ENCODE peak calls at places on chromosomes 2 and 18, in six cellular contexts. S is NCI-H510A, T is adipocyte, A is astrocyte of the spinal cord, Q is iPS-NIHi11, P is A673. Z is an unnamed sample.

GRCh38 chr2:159349674-159350299 is 63.3 kb upstream of the WDSUB1 start:
- DNase-seq in S (no peak), T (no peak), A (no peak), Q (no peak), P (no peak), Z (no peak)

GRCh38 chr2:226631671-226632070 is 167.9 kb downstream of the IRS1 start:
- DNase-seq in S (no peak), T (no peak), A (no peak), Q (no peak), P (no peak), Z (no peak)

GRCh38 chr2:191304939-191305875 is 60.0 kb downstream of the MYO1B start:
- DNase-seq in S (no peak), T (peak; percentile 92), A (peak; percentile 78), Q (no peak), P (no peak), Z (no peak)

GRCh38 chr18:44602380-44602779 is 78.3 kb upstream of the SETBP1 start:
- DNase-seq in S (no peak), T (peak; percentile 68), A (peak; percentile 83), Q (no peak), P (no peak), Z (no peak)

GRCh38 chr18:44409524-44409923 is 271.2 kb upstream of the SETBP1 start:
- DNase-seq in S (no peak), T (no peak), A (no peak), Q (no peak), P (no peak), Z (no peak)

GRCh38 chr18:75538727-75539126 is 111.2 kb upstream of the SMIM21 start:
- DNase-seq in S (no peak), T (peak; percentile 71), A (peak; percentile 26), Q (no peak), P (no peak), Z (no peak)

GRCh38 chr2:58709274-58709673 is 468.1 kb upstream of the FANCL start:
- DNase-seq in S (no peak), T (no peak), A (no peak), Q (no peak), P (no peak), Z (no peak)

GRCh38 chr2:11532434-11533055 is 1.3 kb upstream of the GREB1 start:
- DNase-seq in S (no peak), T (peak; percentile 36), A (no peak), Q (no peak), P (no peak), Z (no peak)

GRCh38 chr18:995641-996040 is 91.0 kb downstream of the ADCYAP1 start:
- DNase-seq in S (no peak), T (peak; percentile 53), A (peak; percentile 83), Q (no peak), P (no peak), Z (no peak)

GRCh38 chr2:160612266-160612864 is 118.8 kb upstream of the RBMS1 start:
- DNase-seq in S (no peak), T (no peak), A (peak; percentile 48), Q (no peak), P (peak; percentile 61), Z (no peak)

GRCh38 chr2:77370505-77370904 is 151.7 kb downstream of the LRRTM4 start:
- DNase-seq in S (no peak), T (no peak), A (no peak), Q (no peak), P (no peak), Z (no peak)

GRCh38 chr2:53519925-53520629 is 247.5 kb upstream of the CHAC2 start:
- DNase-seq in S (peak; percentile 75), T (no peak), A (no peak), Q (no peak), P (no peak), Z (no peak)

GRCh38 chr2:28465148-28465885 is 30.5 kb upstream of the PLB1 start:
- DNase-seq in S (no peak), T (no peak), A (no peak), Q (no peak), P (no peak), Z (no peak)

GRCh38 chr18:23146861-23147469 is 11.7 kb downstream of the CABLES1 start:
- DNase-seq in S (no peak), T (no peak), A (no peak), Q (no peak), P (no peak), Z (no peak)

GRCh38 chr2:86570069-86570468 is 6.8 kb upstream of the CHMP3 start:
- DNase-seq in S (no peak), T (no peak), A (no peak), Q (no peak), P (peak; percentile 32), Z (no peak)

GRCh38 chr2:217972490-217972889 is 30.3 kb downstream of the TNS1 start:
- DNase-seq in S (no peak), T (peak; percentile 61), A (no peak), Q (no peak), P (no peak), Z (no peak)

GRCh38 chr2:38156262-38156835 is 80.4 kb upstream of the CYP1B1 start:
- DNase-seq in S (no peak), T (no peak), A (no peak), Q (no peak), P (no peak), Z (no peak)

GRCh38 chr18:23879544-23879943 is 135.0 kb upstream of the TTC39C start:
- DNase-seq in S (no peak), T (no peak), A (no peak), Q (no peak), P (no peak), Z (no peak)

GRCh38 chr2:168798076-168798887 is 4.2 kb upstream of the NOSTRIN start:
- DNase-seq in S (peak; percentile 17), T (no peak), A (no peak), Q (peak; percentile 57), P (peak; percentile 64), Z (no peak)

GRCh38 chr2:135916232-135916631 is 40.0 kb upstream of the MCM6 start:
- DNase-seq in S (no peak), T (peak; percentile 58), A (peak; percentile 60), Q (no peak), P (peak; percentile 51), Z (no peak)

GRCh38 chr2:122078451-122078850 is 323.0 kb downstream of the TSN start:
- DNase-seq in S (no peak), T (no peak), A (no peak), Q (no peak), P (no peak), Z (no peak)

GRCh38 chr2:3669656-3670055 is 11.7 kb downstream of the ALLC start:
- DNase-seq in S (no peak), T (no peak), A (no peak), Q (no peak), P (no peak), Z (no peak)

GRCh38 chr18:55228707-55229106 is 269.4 kb upstream of the CCDC68 start:
- DNase-seq in S (no peak), T (no peak), A (no peak), Q (no peak), P (no peak), Z (no peak)

GRCh38 chr2:133718688-133719201 is 150.5 kb upstream of the NCKAP5 start:
- DNase-seq in S (no peak), T (peak; percentile 26), A (peak; percentile 88), Q (no peak), P (peak; percentile 38), Z (no peak)

GRCh38 chr18:22211660-22212059 is 42.3 kb downstream of the GATA6 start:
- DNase-seq in S (no peak), T (no peak), A (no peak), Q (no peak), P (no peak), Z (no peak)

GRCh38 chr2:148021059-148021985 is at the start of gene MBD5:
- DNase-seq in S (peak; percentile 2), T (peak; percentile 73), A (no peak), Q (peak; percentile 81), P (peak; percentile 65), Z (peak; percentile 37)